ENCODE peak calls at places on chromosomes 4 and X, in four cellular contexts. T, U, V and K are unnamed samples.

GRCh38 chr4:15414601-15415091 is 13.2 kb upstream of the C1QTNF7 start:
- DNase-seq in V (no peak), T (no peak), U (no peak), K (no peak)

GRCh38 chr4:82721819-82722423 is 76.7 kb downstream of the SCD5 start:
- DNase-seq in U (peak; percentile 30), V (no peak), T (no peak), K (no peak)

GRCh38 chr4:123452585-123452984 is 56.0 kb downstream of the SPRY1 start:
- DNase-seq in U (peak; percentile 20), V (no peak), T (no peak), K (no peak)

GRCh38 chr4:56315543-56315942 is 71.7 kb downstream of the AASDH start:
- DNase-seq in T (no peak), U (no peak), V (no peak), K (no peak)

GRCh38 chr4:15100994-15101695 is 98.9 kb downstream of the CPEB2 start:
- DNase-seq in U (no peak), T (no peak), V (no peak), K (no peak)

GRCh38 chrX:51837926-51838325 is 55.5 kb upstream of the MAGED1 start:
- DNase-seq in U (no peak), T (no peak), V (no peak), K (no peak)

GRCh38 chrX:36431819-36432218 is 512.3 kb downstream of the CFAP47 start:
- DNase-seq in V (no peak), U (no peak), T (no peak), K (no peak)

GRCh38 chr4:156109943-156110925 is 156.6 kb upstream of the CTSO start:
- DNase-seq in T (no peak), V (no peak), U (no peak), K (no peak)

GRCh38 chrX:125289209-125289608 is 30.5 kb upstream of the TEX13C start:
- DNase-seq in V (no peak), T (no peak), U (peak; percentile 0), K (no peak)

GRCh38 chr4:185500035-185500434 is 28.5 kb upstream of the CCDC110 start:
- DNase-seq in T (no peak), U (peak; percentile 29), V (no peak), K (no peak)

GRCh38 chr4:17667653-17668201 is 53.3 kb downstream of the MED28 start:
- DNase-seq in T (no peak), V (no peak), U (no peak), K (no peak)

GRCh38 chr4:154506253-154506652 is 14.7 kb upstream of the DCHS2 start:
- DNase-seq in T (peak; percentile 38), V (no peak), U (peak; percentile 27), K (no peak)

GRCh38 chrX:68146054-68146453 is 287.2 kb downstream of the OPHN1 start:
- DNase-seq in V (no peak), U (peak; percentile 39), T (no peak), K (no peak)

GRCh38 chrX:103151799-103152198 is 58.9 kb upstream of the NXF3 start:
- DNase-seq in U (no peak), V (no peak), T (no peak), K (no peak)

GRCh38 chrX:103157511-103158316 is 57.2 kb upstream of the BEX4 start:
- DNase-seq in V (no peak), U (peak; percentile 6), T (peak; percentile 29), K (no peak)

GRCh38 chrX:103158317-103158621 is 56.6 kb upstream of the BEX4 start:
- DNase-seq in V (no peak), U (no peak), T (no peak), K (no peak)

GRCh38 chrX:103153661-103154060 is 60.7 kb upstream of the NXF3 start:
- DNase-seq in U (no peak), V (no peak), T (no peak), K (no peak)

DNA sequence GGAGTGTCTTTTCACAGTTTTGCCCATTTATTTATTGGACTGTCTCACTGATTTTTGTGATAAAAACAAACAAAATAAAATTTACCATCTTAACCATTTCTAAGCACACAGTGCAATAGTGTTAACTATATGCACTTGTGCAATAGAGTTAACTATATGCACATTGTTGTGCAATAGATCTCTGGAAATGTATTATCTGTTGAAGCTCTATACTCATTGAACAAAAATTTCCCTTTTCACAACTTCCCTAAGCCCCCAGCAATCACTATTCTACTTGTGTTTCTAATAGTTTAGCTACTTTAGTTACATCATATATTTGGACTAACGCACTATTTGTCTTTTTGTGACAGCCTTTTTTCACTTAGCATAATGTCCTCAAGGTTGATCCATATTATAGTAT is 59.7 kb upstream of the BEX4 start:
- DNase-seq in U (no peak), V (no peak), T (no peak), K (no peak)
- TF ChIP-seq HDAC6 in U (no peak), V (no peak), T (no peak), K (no peak)

DNA sequence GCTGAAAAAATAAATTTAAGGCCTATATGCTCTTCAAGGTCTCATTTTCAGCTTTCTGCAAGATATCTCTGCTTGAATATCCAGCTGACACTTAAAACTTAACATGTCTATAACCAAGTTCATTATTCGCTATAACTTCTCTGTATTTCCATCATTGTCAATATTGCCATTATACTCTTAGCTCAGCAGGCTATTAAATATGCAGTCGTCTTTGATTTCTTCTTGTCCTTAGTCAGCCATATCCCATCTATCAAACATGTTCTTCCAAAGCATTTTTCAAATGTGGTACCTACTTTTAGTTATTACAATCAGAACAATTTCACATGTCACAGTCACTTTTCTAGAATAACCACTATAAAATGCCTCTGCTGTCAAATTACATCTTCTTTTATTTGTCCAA is 1364.1 kb downstream of the ARAP2 start:
- DNase-seq in V (no peak), T (no peak), U (no peak), K (no peak)
- TF ChIP-seq HDAC6 in V (no peak), T (no peak), U (no peak), K (no peak)

DNA sequence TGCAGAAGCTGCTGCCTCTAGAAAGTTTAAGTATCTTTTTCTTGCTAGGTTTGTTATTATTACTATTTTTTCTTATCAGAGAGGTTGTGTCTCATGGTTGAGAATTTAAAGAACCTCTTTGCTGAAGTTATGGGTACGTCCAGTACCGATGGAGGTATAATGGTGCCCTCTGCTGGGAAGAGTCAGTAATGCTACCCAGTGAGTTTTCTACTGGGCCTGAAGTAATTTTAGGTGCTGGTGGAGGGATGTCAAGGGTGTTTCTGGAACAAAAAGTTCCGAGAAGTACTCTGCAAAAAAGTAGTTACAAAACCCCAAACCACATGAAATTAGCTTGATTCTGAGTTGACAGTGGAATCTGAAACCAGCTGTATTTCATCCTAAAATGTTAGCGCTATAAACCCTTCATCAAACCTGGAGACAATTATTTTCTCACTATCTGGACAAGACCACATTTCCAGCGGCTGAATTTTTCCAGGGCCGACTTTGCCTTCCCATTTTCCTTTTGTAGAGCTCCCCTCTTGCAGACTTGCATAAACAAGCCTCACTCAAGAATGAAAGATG is 102.5 kb upstream of the MID1 start:
- DNase-seq in T (peak; percentile 57), U (no peak), V (no peak), K (peak; percentile 76)
- TF ChIP-seq HDAC6 in T (no peak), U (no peak), V (no peak), K (no peak)

GRCh38 chrX:16825306-16826035 is 39.2 kb downstream of the TXLNG start:
- DNase-seq in V (no peak), U (peak; percentile 25), T (no peak), K (no peak)
- TF ChIP-seq HDAC6 in V (no peak), U (no peak), T (no peak), K (no peak)

GRCh38 chr4:153471691-153472080 is 5.5 kb downstream of the TMEM131L start:
- DNase-seq in V (no peak), T (no peak), U (no peak), K (no peak)
- TF ChIP-seq HDAC6 in V (no peak), T (no peak), U (no peak), K (no peak)

GRCh38 chr4:137955615-137956014 is 286.5 kb downstream of the SLC7A11 start:
- DNase-seq in V (no peak), T (no peak), U (no peak), K (no peak)

GRCh38 chr4:137956256-137956655 is 285.9 kb downstream of the SLC7A11 start:
- DNase-seq in U (no peak), V (no peak), T (no peak), K (no peak)

GRCh38 chr4:137960371-137961050 is 281.6 kb downstream of the SLC7A11 start:
- DNase-seq in T (no peak), U (no peak), V (no peak), K (no peak)

GRCh38 chr4:137961051-137961438 is 281.1 kb downstream of the SLC7A11 start:
- DNase-seq in U (no peak), T (no peak), V (no peak), K (no peak)
- TF ChIP-seq HDAC6 in U (no peak), T (no peak), V (no peak), K (no peak)

DNA sequence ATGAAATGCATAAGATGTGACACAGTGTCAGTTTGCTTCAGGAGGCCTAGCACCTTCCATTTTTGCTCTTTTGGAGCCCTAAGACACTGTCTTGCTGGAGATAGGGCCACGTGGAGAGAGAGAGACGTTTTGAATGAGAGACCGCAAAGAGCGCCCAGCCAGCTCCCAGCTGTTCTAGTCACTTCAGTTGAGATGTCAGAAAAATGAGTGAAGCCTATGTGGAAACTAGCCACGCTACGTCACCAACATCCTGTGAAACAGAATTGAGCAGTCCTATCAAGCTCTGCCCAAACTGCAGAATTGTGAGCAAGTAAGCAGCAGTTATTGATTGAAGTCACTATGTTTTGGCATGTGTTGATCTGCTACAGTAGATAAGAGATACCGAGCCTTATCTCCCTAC is 13.1 kb downstream of the GPR82 start:
- DNase-seq in U (no peak), T (peak; percentile 9), V (no peak), K (no peak)
- TF ChIP-seq HDAC6 in U (no peak), T (no peak), V (no peak), K (no peak)

GRCh38 chrX:43655961-43656494 is at the start of gene MAOA:
- DNase-seq in U (peak; percentile 18), V (no peak), T (no peak), K (no peak)
- TF ChIP-seq HDAC6 in U (no peak), V (no peak), T (no peak), K (no peak)

GRCh38 chrX:30151964-30152363 is 63.4 kb upstream of the MAGEB2 start:
- DNase-seq in V (no peak), T (no peak), U (no peak), K (no peak)

GRCh38 chrX:30156880-30157560 is 58.3 kb upstream of the MAGEB2 start:
- DNase-seq in U (no peak), T (no peak), V (no peak), K (no peak)

GRCh38 chrX:30156009-30156408 is 59.4 kb upstream of the MAGEB2 start:
- DNase-seq in T (no peak), U (no peak), V (no peak), K (no peak)

GRCh38 chrX:30153175-30153880 is 62.0 kb upstream of the MAGEB2 start:
- DNase-seq in V (no peak), T (no peak), U (no peak), K (no peak)

DNA sequence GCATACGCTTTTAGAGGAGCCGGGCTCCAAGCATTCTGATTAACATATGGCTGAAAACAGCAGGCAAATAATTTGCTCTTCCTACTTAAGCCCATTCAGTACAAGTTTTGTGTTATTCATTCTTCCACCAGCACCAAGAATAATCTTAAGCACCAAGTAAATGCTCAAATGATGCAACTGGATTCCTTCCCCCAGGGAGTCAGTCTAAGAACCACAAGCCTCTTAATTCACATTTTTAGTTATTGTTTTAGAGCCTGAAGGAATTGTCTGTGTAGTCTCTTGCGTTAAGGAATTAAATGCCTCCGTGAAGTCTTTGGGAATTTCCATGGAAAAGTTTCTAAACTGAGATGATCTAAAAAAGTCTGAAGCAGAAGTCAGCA is 61.5 kb upstream of the MAGEB2 start:
- DNase-seq in V (no peak), U (no peak), T (no peak), K (no peak)
- TF ChIP-seq HDAC6 in V (no peak), U (no peak), T (no peak), K (no peak)